ENCODE peak calls at places on chromosomes 11 and 22, in seven cellular contexts. T, R, G, X, A, H and I are unnamed samples.

GRCh38 chr11:57476223-57476882 is 16.0 kb downstream of the RTN4RL2 start:
- DNase-seq in T (no peak), R (no peak), G (peak; percentile 71), X (no peak), A (no peak), H (peak; percentile 43), I (no peak)

GRCh38 chr11:77473001-77473800 is 693 bp downstream of the PAK1 start:
- DNase-seq in T (no peak), R (no peak), G (peak; percentile 65), X (peak; percentile 62), A (no peak), H (peak; percentile 46), I (no peak)

GRCh38 chr11:118622376-118623290 is 15.2 kb downstream of the PHLDB1 start:
- DNase-seq in T (no peak), R (no peak), G (no peak), X (no peak), A (peak; percentile 58), H (peak; percentile 94), I (no peak)

GRCh38 chr11:75275581-75275980 is 35.0 kb downstream of the TPBGL start:
- DNase-seq in T (no peak), R (peak; percentile 70), G (peak; percentile 31), X (no peak), A (no peak), H (no peak), I (no peak)

GRCh38 chr11:122711831-122712378 is 56.4 kb downstream of the UBASH3B start:
- DNase-seq in T (no peak), R (no peak), G (no peak), X (no peak), A (no peak), H (peak; percentile 78), I (no peak)

GRCh38 chr11:8604078-8604723 is 10.2 kb upstream of the STK33 start:
- DNase-seq in T (peak; percentile 100), R (peak; percentile 46), G (peak; percentile 69), X (peak; percentile 68), A (peak; percentile 100), H (peak; percentile 96), I (peak; percentile 100)

GRCh38 chr11:90286640-90287039 is 63.8 kb upstream of the CHORDC1 start:
- DNase-seq in T (no peak), R (no peak), G (no peak), X (no peak), A (no peak), H (no peak), I (no peak)

GRCh38 chr22:24095816-24096215 is 84.7 kb downstream of the CABIN1 start:
- DNase-seq in T (no peak), R (peak; percentile 4), G (no peak), X (no peak), A (no peak), H (no peak), I (no peak)

GRCh38 chr11:11186249-11186648 is 166.8 kb downstream of the CSNK2A3 start:
- DNase-seq in T (no peak), R (no peak), G (no peak), X (no peak), A (no peak), H (no peak), I (no peak)

GRCh38 chr11:1267441-1268100 is 41.9 kb downstream of the TOLLIP start:
- DNase-seq in T (no peak), R (no peak), G (peak; percentile 65), X (no peak), A (no peak), H (no peak), I (no peak)

GRCh38 chr11:76307978-76308747 is 72.8 kb downstream of the THAP12 start:
- DNase-seq in T (no peak), R (no peak), G (no peak), X (no peak), A (no peak), H (no peak), I (no peak)

GRCh38 chr11:27720277-27720830 is 20.1 kb upstream of the BDNF start:
- DNase-seq in T (no peak), R (no peak), G (peak; percentile 52), X (peak; percentile 77), A (peak; percentile 42), H (peak; percentile 28), I (no peak)

GRCh38 chr11:70142171-70142875 is 60.8 kb upstream of the FADD start:
- DNase-seq in T (no peak), R (no peak), G (no peak), X (no peak), A (no peak), H (peak; percentile 87), I (no peak)

GRCh38 chr22:46303347-46303965 is 6.8 kb downstream of the GTSE1 start:
- DNase-seq in T (no peak), R (no peak), G (no peak), X (no peak), A (no peak), H (peak; percentile 20), I (no peak)

GRCh38 chr11:76857776-76858461 is 2.8 kb upstream of the ACER3 start:
- DNase-seq in T (no peak), R (no peak), G (no peak), X (no peak), A (no peak), H (no peak), I (no peak)

GRCh38 chr11:3153291-3153861 is 11.7 kb downstream of the OSBPL5 start:
- DNase-seq in T (peak; percentile 74), R (peak; percentile 79), G (peak; percentile 47), X (no peak), A (peak; percentile 90), H (no peak), I (peak; percentile 41)

GRCh38 chr11:64204464-64204989 is 2.0 kb upstream of the FERMT3 start:
- DNase-seq in T (peak; percentile 73), R (peak; percentile 88), G (peak; percentile 94), X (peak; percentile 64), A (peak; percentile 86), H (peak; percentile 98), I (peak; percentile 97)

GRCh38 chr11:45879803-45880685 is 5.4 kb upstream of the MAPK8IP1 start:
- DNase-seq in T (no peak), R (no peak), G (no peak), X (no peak), A (no peak), H (peak; percentile 82), I (no peak)

GRCh38 chr11:69156673-69157155 is 979 bp downstream of the SMIM38 start:
- DNase-seq in T (no peak), R (no peak), G (no peak), X (no peak), A (no peak), H (no peak), I (no peak)

GRCh38 chr11:69992943-69993694 is 85.0 kb upstream of the ANO1 start:
- DNase-seq in T (no peak), R (no peak), G (no peak), X (no peak), A (no peak), H (peak; percentile 8), I (no peak)

GRCh38 chr22:27972732-27973698 is 54.0 kb upstream of the PITPNB start:
- DNase-seq in T (no peak), R (no peak), G (peak; percentile 4), X (no peak), A (no peak), H (peak; percentile 7), I (no peak)

GRCh38 chr11:73270089-73270854 is 1.9 kb upstream of the P2RY6 start:
- DNase-seq in T (no peak), R (no peak), G (no peak), X (no peak), A (no peak), H (no peak), I (no peak)
- TF ChIP-seq CTCF in T (no peak), R (no peak), G (no peak), X (no peak), A (no peak), H (no peak), I (no peak)

DNA sequence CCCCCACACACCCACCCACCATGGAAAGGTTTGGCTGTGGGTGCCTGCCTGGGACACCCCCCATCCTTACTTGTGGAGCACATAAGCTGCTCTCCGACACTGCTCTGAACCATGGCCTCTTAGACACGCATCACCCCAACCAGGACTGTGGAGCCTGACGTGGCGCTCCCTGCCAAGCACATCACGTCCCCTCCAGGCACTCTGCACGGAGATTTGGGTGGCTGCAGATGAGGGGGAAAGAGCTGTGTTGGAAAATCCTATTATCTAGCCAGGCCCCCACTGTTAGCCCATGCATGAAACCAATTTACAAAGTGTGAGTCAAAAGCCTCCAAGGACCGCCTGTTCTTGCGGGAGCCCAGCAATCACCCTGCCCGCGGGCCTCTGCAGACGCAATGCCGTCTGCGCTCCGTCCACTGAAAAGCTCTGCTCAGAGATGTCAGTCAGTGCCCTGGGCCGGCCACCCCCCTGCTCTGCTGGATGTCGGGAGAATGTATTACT is 163.4 kb upstream of the NECTIN1 start:
- DNase-seq in T (no peak), R (no peak), G (no peak), X (no peak), A (no peak), H (no peak), I (no peak)
- TF ChIP-seq CTCF in T (no peak), R (no peak), G (no peak), X (no peak), A (no peak), H (no peak), I (no peak)

DNA sequence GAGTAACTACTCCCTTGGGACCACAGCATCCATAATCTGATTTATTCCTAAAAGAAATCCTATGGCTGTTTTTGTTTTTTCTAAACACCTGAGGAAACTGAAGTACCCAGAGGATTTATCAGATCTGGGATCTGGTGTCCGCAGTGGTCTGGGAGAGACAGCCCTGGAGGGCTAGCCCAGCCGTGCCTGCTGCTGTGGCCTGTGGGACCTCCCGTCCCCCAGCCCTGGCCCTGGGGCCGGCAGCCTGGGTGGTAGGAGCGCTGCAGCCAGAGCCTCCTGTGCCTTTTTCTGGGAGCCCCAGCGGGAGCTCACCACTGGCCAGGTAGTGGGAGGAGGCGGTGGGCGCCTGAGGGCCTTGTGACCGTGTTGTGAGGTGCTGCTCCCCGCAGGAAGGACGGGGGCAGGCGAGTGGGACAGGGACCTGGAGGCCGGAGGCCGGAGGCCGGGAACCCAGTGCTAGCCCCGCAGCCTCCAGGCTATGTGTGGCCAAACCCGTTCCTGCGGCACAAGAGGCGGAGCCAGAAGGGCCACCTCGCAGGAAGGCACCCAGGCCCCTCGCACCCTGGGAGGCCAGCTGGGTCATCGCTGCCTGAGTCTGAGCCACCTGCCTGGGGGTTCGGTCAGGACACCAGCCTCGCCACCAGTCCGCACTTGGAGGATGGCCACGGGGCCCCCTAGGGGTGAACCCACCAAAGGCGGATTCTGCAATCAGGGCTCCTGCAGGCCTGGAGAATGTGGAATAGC is 18.2 kb upstream of the C11orf96 start:
- DNase-seq in T (no peak), R (no peak), G (no peak), X (no peak), A (no peak), H (no peak), I (no peak)
- TF ChIP-seq CTCF in T (no peak), R (no peak), G (no peak), X (peak; percentile 28), A (peak; percentile 47), H (no peak), I (no peak)

GRCh38 chr11:115122274-115122673 is 381.9 kb downstream of the CADM1 start:
- DNase-seq in T (no peak), R (no peak), G (no peak), X (no peak), A (no peak), H (no peak), I (no peak)
- TF ChIP-seq CTCF in T (no peak), R (no peak), G (no peak), X (no peak), A (no peak), H (no peak), I (no peak)

GRCh38 chr11:102831128-102831708 is 12.2 kb downstream of the MMP3 start:
- DNase-seq in T (no peak), R (no peak), G (peak; percentile 33), X (peak; percentile 26), A (peak; percentile 51), H (no peak), I (no peak)
- TF ChIP-seq CTCF in T (peak; percentile 83), R (peak; percentile 42), G (peak; percentile 35), X (no peak), A (peak; percentile 87), H (no peak), I (peak; percentile 88)

GRCh38 chr11:65790902-65791650 is 4.2 kb downstream of the OVOL1 start:
- DNase-seq in T (no peak), R (no peak), G (no peak), X (no peak), A (no peak), H (no peak), I (no peak)
- TF ChIP-seq CTCF in T (no peak), R (no peak), G (no peak), X (no peak), A (no peak), H (no peak), I (no peak)